ENCODE peak calls at places on chromosomes 11 and 22, in eight cellular contexts. I, M, W, K, Y, Z, B and S are unnamed samples.

GRCh38 chr11:114080769-114081168 is 21.3 kb downstream of the ZBTB16 start:
- DNase-seq in Y (no peak), M (no peak), W (no peak), Z (no peak), I (no peak), K (no peak), B (no peak), S (no peak)

GRCh38 chr11:133163463-133164419 is 368.6 kb downstream of the OPCML start:
- DNase-seq in Z (no peak), K (peak; percentile 40), M (no peak), I (peak; percentile 65), B (no peak), W (no peak), Y (peak; percentile 84), S (peak; percentile 72)

GRCh38 chr11:79108851-79109250 is 332.0 kb downstream of the TENM4 start:
- DNase-seq in K (no peak), B (no peak), W (no peak), M (no peak), I (no peak), Z (no peak), Y (no peak), S (no peak)

GRCh38 chr11:106956887-106957505 is 61.3 kb downstream of the GUCY1A2 start:
- DNase-seq in Y (no peak), B (no peak), I (no peak), K (peak; percentile 81), M (no peak), W (peak; percentile 65), Z (no peak), S (peak; percentile 10)

GRCh38 chr11:110337570-110338193 is 41.3 kb upstream of the RDX start:
- DNase-seq in K (peak; percentile 63), Z (no peak), Y (no peak), W (no peak), B (no peak), M (no peak), I (no peak), S (no peak)

GRCh38 chr22:43343262-43343988 is at the start of gene SCUBE1:
- DNase-seq in K (peak; percentile 84), W (peak; percentile 79), I (no peak), M (peak; percentile 21), B (peak; percentile 86), Z (no peak), Y (peak; percentile 92), S (peak; percentile 99)

GRCh38 chr11:79471071-79471470 is 30.2 kb upstream of the TENM4 start:
- DNase-seq in W (no peak), B (no peak), Y (no peak), K (no peak), I (no peak), M (no peak), Z (no peak), S (no peak)

GRCh38 chr22:44000123-44000522 is 24.0 kb upstream of the PARVB start:
- DNase-seq in I (no peak), K (no peak), Z (no peak), W (no peak), B (no peak), M (no peak), Y (no peak), S (no peak)

GRCh38 chr11:12689029-12689755 is 15.0 kb downstream of the TEAD1 start:
- DNase-seq in M (no peak), I (no peak), K (no peak), Y (no peak), B (no peak), W (no peak), Z (no peak), S (no peak)

GRCh38 chr11:6655790-6656580 is at the start of gene DCHS1:
- DNase-seq in B (peak; percentile 88), Z (no peak), K (no peak), W (peak; percentile 63), Y (peak; percentile 80), I (no peak), M (peak; percentile 13), S (peak; percentile 96)

GRCh38 chr11:94449437-94449836 is 44.2 kb downstream of the MRE11 start:
- DNase-seq in K (no peak), W (no peak), B (no peak), M (no peak), Z (no peak), I (no peak), Y (no peak), S (no peak)

GRCh38 chr11:27183672-27184457 is 143.2 kb downstream of the BBOX1 start:
- DNase-seq in B (no peak), I (peak; percentile 72), Z (peak; percentile 1), W (peak; percentile 43), M (no peak), Y (peak; percentile 84), K (no peak), S (peak; percentile 13)

GRCh38 chr22:48474881-48475280 is 1352.8 kb downstream of the BRD1 start:
- DNase-seq in W (no peak), M (no peak), B (no peak), I (no peak), Y (no peak), K (peak; percentile 10), Z (no peak), S (peak; percentile 27)

GRCh38 chr22:42848941-42849340 is 8.1 kb downstream of the ARFGAP3 start:
- DNase-seq in I (no peak), M (no peak), B (peak; percentile 51), W (no peak), Z (no peak), K (no peak), Y (no peak), S (no peak)

GRCh38 chr11:19605500-19606371 is 106.9 kb upstream of the NAV2 start:
- DNase-seq in I (no peak), Y (peak; percentile 8), W (no peak), B (no peak), K (no peak), Z (no peak), M (no peak), S (no peak)

GRCh38 chr22:39567135-39567946 is 3.2 kb upstream of the CACNA1I start:
- DNase-seq in K (no peak), M (peak; percentile 44), I (no peak), Y (no peak), W (no peak), Z (no peak), B (no peak), S (peak; percentile 62)

GRCh38 chr11:17063171-17064002 is 14.1 kb downstream of the RPS13 start:
- DNase-seq in B (peak; percentile 81), Y (peak; percentile 75), I (peak; percentile 60), M (no peak), W (peak; percentile 88), K (peak; percentile 76), Z (peak; percentile 27), S (peak; percentile 78)

GRCh38 chr11:829116-829945 is 1.6 kb downstream of the CRACR2B start:
- DNase-seq in Z (no peak), B (no peak), W (peak; percentile 60), Y (no peak), K (peak; percentile 58), I (no peak), M (no peak), S (peak; percentile 83)

GRCh38 chr11:125164422-125165110 is at the start of gene PKNOX2:
- DNase-seq in B (peak; percentile 95), W (peak; percentile 91), Z (peak; percentile 77), Y (peak; percentile 94), I (no peak), K (peak; percentile 91), M (peak; percentile 35), S (peak; percentile 96)

GRCh38 chr22:49608228-49608627 is 219.4 kb downstream of the BRD1 start:
- DNase-seq in Z (no peak), B (peak; percentile 50), Y (no peak), W (no peak), K (no peak), I (no peak), M (no peak), S (peak; percentile 41)